ENCODE peak calls at places on chromosome 15, in six cellular contexts. D, R, T, K, X and L are unnamed samples. For H3K9me2, the result is how much of the 10 kb centered on the place peaks cover.

GRCh38 chr15:66484539-66485112 is 12.9 kb downstream of the SNAPC5 start:
- DNase-seq in R (no peak), T (no peak), K (no peak), D (no peak), X (no peak), L (no peak)

GRCh38 chr15:35657679-35658201 is 111.8 kb upstream of the DPH6 start:
- DNase-seq in X (no peak), R (no peak), K (no peak), T (peak), D (no peak), L (peak)

GRCh38 chr15:89732451-89733172 is 18.4 kb downstream of the MESP1 start:
- DNase-seq in R (no peak), D (no peak), T (no peak), K (no peak), X (no peak), L (no peak)

GRCh38 chr15:67820147-67820991 is 4.9 kb upstream of the SKOR1 start:
- DNase-seq in X (no peak), D (no peak), K (no peak), T (no peak), R (no peak), L (no peak)

GRCh38 chr15:63015618-63016017 is 26.9 kb upstream of the TPM1 start:
- DNase-seq in K (no peak), X (no peak), D (no peak), R (no peak), T (peak), L (peak)

GRCh38 chr15:62124176-62124952 is 40.7 kb downstream of the C2CD4B start:
- DNase-seq in T (peak), X (no peak), R (no peak), D (no peak), K (no peak), L (no peak)

GRCh38 chr15:90030376-90030775 is 29.3 kb downstream of the ZNF710 start:
- DNase-seq in D (no peak), T (no peak), R (no peak), K (no peak), X (no peak), L (no peak)

GRCh38 chr15:65832549-65833364 is 36.5 kb upstream of the RAB11A start:
- DNase-seq in K (peak), D (no peak), R (peak), X (peak), T (peak), L (peak)

GRCh38 chr15:89654847-89655805 is at the start of gene KIF7:
- DNase-seq in X (peak), D (no peak), T (peak), K (no peak), R (no peak), L (peak)

GRCh38 chr15:74168673-74169274 is 4.7 kb upstream of the ISLR start:
- DNase-seq in T (no peak), D (no peak), X (peak), K (no peak), R (no peak), L (no peak)

GRCh38 chr15:58498821-58499580 is 67.2 kb downstream of the LIPC start:
- DNase-seq in K (no peak), D (no peak), X (no peak), T (no peak), R (no peak), L (peak)

GRCh38 chr15:70324001-70324974 is 226.6 kb upstream of the TLE3 start:
- DNase-seq in D (no peak), K (no peak), X (peak), T (peak), R (no peak), L (peak)

GRCh38 chr15:31304074-31304648 is 22.5 kb upstream of the KLF13 start:
- DNase-seq in X (no peak), R (no peak), K (no peak), D (no peak), T (no peak), L (no peak)

DNA sequence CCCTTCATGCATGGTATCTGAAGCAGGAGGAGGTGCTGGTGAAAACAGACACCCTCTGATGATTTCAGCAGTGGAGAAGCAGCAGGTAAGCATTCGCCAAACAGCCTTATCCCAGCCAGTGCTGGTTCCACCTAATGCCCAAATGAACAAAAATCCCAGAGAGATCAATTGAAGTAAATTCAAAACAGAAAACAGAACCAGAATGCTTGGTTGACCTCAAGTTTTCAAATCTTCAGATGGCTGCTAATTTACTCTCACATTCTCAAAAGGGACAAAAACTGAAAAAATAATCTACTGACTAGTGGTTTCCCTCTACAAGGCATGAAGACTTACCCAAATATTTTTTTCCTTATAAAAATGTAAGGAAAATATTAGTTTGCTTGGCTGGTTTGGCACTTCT is 87.0 kb upstream of the MYO5C start:
- DNase-seq in D (no peak), R (no peak), K (no peak), X (no peak), T (no peak), L (no peak)
- H3K9me2 ChIP-seq in D (under half), R (under half), K (under half), X (under half), T (under half), L (under half)

DNA sequence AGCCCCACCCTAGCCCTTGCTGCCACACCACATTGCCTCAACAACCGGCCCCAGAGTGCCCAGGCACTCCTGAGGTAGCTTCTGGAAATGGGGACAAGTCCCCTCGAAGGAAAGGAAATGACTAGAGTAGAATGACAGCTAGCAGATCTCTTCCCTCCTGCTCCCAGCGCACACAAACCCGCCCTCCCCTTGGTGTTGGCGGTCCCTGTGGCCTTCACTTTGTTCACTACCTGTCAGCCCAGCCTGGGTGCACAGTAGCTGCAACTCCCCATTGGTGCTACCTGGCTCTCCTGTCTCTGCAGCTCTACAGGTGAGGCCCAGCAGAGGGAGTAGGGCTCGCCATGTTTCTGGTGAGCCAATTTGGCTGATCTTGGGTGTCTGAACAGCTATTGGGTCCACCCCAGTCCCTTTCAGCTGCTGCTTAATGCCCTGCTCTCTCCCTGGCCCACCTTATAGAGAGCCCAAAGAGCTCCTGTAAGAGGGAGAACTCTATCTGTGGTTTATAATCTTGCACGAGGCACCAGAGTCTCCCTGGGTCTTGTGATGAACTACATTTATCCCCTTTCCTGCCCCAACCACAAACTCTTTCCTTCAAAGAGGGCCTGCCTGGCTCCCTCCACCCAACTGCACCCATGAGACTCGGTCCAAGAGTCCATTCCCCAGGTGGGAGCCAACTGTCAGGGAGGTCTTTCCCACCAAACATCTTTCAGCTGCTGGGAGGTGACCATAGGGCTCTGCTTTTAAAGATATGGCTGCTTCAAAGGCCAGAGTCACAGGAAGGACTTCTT is 39.1 kb downstream of the MESD start:
- DNase-seq in D (peak), X (no peak), T (no peak), R (no peak), K (no peak), L (no peak)
- H3K27ac ChIP-seq in D (no peak), X (no peak), T (no peak), R (no peak), K (no peak), L (no peak)

DNA sequence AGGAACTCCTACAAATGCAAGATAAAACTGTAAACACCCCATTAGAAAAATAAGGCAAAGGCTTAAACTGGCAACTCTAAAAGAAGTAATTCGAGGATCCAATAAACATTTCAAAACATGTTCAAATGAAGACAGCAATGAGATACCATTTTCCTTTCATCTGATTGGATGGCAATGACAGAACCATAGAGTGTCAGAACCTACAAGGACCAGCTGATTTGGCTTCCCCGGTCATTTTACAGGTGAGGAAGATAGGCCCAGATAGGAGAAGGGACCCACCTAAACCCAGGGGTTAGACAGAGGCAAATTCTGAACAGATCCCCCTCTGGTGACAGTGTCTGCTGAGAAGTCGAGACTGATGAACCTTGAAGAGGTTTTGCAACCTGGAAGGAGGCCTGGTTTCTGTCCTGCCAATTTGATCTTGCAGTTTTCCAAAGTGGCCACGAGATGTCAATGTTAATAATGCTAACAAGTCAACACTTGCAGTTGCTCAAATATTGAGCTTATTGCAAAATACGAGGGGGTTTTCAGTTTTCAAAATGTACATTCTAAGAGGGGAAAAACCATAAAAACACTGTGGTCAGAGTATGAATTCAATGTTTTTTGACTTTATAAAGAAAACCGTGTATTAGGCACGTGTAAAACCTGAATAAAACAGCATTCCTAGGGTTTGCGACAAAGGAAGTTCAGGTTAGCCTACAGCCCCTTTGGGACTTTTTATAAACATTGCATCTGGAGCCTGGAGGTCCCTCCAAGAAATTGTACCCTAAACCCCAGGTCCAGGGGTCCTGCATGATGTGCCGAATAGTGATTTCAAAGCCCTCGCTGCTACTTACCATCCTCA is 21.5 kb downstream of the CFAP161 start:
- DNase-seq in R (peak), X (peak), K (peak), D (peak), T (peak), L (peak)
- H3K9ac ChIP-seq in R (no peak), X (no peak), K (no peak), D (no peak), T (no peak), L (no peak)

GRCh38 chr15:29887719-29888118 is 65.5 kb upstream of the TJP1 start:
- DNase-seq in T (no peak), K (no peak), X (no peak), D (no peak), R (no peak), L (peak)

GRCh38 chr15:29888651-29889050 is 66.4 kb upstream of the TJP1 start:
- DNase-seq in K (no peak), D (no peak), X (no peak), T (no peak), R (no peak), L (peak)

GRCh38 chr15:29890761-29891457 is 68.6 kb upstream of the TJP1 start:
- DNase-seq in X (no peak), T (no peak), D (no peak), K (no peak), R (no peak), L (no peak)

GRCh38 chr15:29885183-29885582 is 62.9 kb upstream of the TJP1 start:
- DNase-seq in D (no peak), K (no peak), X (peak), R (no peak), T (no peak), L (no peak)

GRCh38 chr15:29889545-29890329 is 67.5 kb upstream of the TJP1 start:
- DNase-seq in R (no peak), D (no peak), K (no peak), X (no peak), T (peak), L (peak)
- H3K9me2 ChIP-seq in R (under half), D (under half), K (under half), X (under half), T (under half), L (under half)

GRCh38 chr15:101455291-101455916 is 34.1 kb downstream of the PCSK6 start:
- DNase-seq in T (no peak), X (peak), K (no peak), R (no peak), D (no peak), L (peak)
- H3K27ac ChIP-seq in T (no peak), X (no peak), K (no peak), R (no peak), D (no peak), L (no peak)

GRCh38 chr15:78010112-78010511 is 67.4 kb downstream of the TBC1D2B start:
- DNase-seq in T (no peak), X (no peak), R (no peak), D (no peak), K (no peak), L (no peak)

GRCh38 chr15:78006567-78007205 is 70.8 kb downstream of the TBC1D2B start:
- DNase-seq in D (no peak), R (no peak), X (no peak), K (no peak), T (no peak), L (no peak)

GRCh38 chr15:78007211-78007956 is 70.1 kb downstream of the TBC1D2B start:
- DNase-seq in K (no peak), D (no peak), T (no peak), X (no peak), R (no peak), L (no peak)

GRCh38 chr15:78004919-78005634 is 72.4 kb downstream of the TBC1D2B start:
- DNase-seq in K (no peak), R (no peak), D (no peak), X (peak), T (peak), L (peak)

GRCh38 chr15:78007965-78008886 is 69.3 kb downstream of the TBC1D2B start:
- DNase-seq in R (no peak), D (no peak), K (no peak), X (no peak), T (peak), L (peak)
- H3K9ac ChIP-seq in R (no peak), D (no peak), K (no peak), X (no peak), T (no peak), L (no peak)

GRCh38 chr15:48560321-48561051 is 85.0 kb downstream of the FBN1 start:
- DNase-seq in T (no peak), D (no peak), R (no peak), K (no peak), X (no peak), L (peak)

GRCh38 chr15:48557335-48557734 is 88.2 kb downstream of the FBN1 start:
- DNase-seq in K (no peak), T (no peak), R (no peak), X (no peak), D (no peak), L (no peak)

GRCh38 chr15:48555244-48555804 is 90.2 kb downstream of the FBN1 start:
- DNase-seq in R (no peak), D (no peak), K (no peak), T (no peak), X (no peak), L (peak)

GRCh38 chr15:48556159-48556897 is 89.2 kb downstream of the FBN1 start:
- DNase-seq in X (no peak), D (no peak), T (no peak), K (no peak), R (no peak), L (peak)

DNA sequence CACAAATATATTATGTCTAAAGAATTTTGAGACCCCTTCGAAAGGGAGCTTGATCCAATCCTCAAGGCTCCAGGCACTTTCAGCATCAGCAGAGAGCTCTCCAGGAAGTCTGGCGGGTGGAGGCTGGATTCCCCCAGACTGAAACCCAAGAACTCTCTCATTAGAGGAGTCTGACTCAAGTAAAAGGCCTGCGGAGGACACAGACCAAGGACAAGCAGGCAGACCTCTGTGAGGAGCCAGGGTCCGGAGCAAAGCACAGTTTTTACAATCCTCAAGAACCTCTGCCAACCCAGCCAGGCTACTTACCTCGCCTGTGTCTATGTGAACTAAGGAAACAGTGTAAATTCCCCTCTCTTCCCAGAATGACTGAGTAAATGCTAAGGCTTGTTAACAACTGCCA is 86.2 kb downstream of the FBN1 start:
- DNase-seq in T (no peak), D (no peak), K (no peak), X (no peak), R (no peak), L (peak)
- H3K9me2 ChIP-seq in T (under half), D (under half), K (under half), X (under half), R (under half), L (under half)

GRCh38 chr15:42331235-42331634 is 28.1 kb upstream of the CAPN3 start:
- DNase-seq in T (no peak), X (no peak), D (no peak), K (no peak), R (no peak), L (no peak)
- H3K27ac ChIP-seq in T (no peak), X (peak), D (no peak), K (no peak), R (no peak), L (peak)